ENCODE peak calls at places on chromosome 2, in five cellular contexts. M is kidney tubule cell, P is ELR, Q is NCI-H1105, I is RKO. F is an unnamed sample.

GRCh38 chr2:182020319-182021055 is 34.8 kb downstream of the PPP1R1C start:
- DNase-seq in M (no peak), I (no peak), P (peak; percentile 37), Q (no peak), F (peak; percentile 78)

GRCh38 chr2:163646659-163647058 is 89.1 kb downstream of the FIGN start:
- DNase-seq in M (no peak), P (no peak), Q (peak; percentile 78), I (no peak), F (peak; percentile 93)

GRCh38 chr2:177812713-177813396 is 259.7 kb downstream of the PDE11A start:
- DNase-seq in Q (no peak), I (peak; percentile 3), M (no peak), P (peak; percentile 3), F (no peak)

GRCh38 chr2:127572841-127573240 is 37.4 kb downstream of the MYO7B start:
- DNase-seq in I (no peak), P (no peak), M (no peak), Q (no peak), F (no peak)

GRCh38 chr2:161580426-161580825 is 43.8 kb upstream of the SLC4A10 start:
- DNase-seq in M (no peak), I (no peak), P (no peak), Q (no peak), F (no peak)

GRCh38 chr2:27803046-27803445 is 31.5 kb downstream of the MRPL33 start:
- DNase-seq in I (no peak), P (no peak), Q (no peak), M (no peak), F (no peak)

GRCh38 chr2:131034122-131035051 is 58.9 kb downstream of the FAM168B start:
- DNase-seq in P (peak; percentile 26), I (no peak), Q (peak; percentile 26), M (peak; percentile 6), F (no peak)

GRCh38 chr2:219987830-219988229 is 360.4 kb downstream of the SLC4A3 start:
- DNase-seq in M (peak; percentile 89), P (peak; percentile 95), I (peak; percentile 72), Q (no peak), F (no peak)

GRCh38 chr2:170554278-170554955 is 160.7 kb upstream of the SP5 start:
- DNase-seq in Q (no peak), M (peak; percentile 79), P (peak; percentile 5), I (no peak), F (no peak)

GRCh38 chr2:157190151-157190550 is 67.4 kb upstream of the GALNT5 start:
- DNase-seq in P (peak; percentile 94), I (no peak), M (peak; percentile 70), Q (no peak), F (no peak)

GRCh38 chr2:9852881-9853280 is 9.6 kb downstream of the TAF1B start:
- DNase-seq in P (no peak), I (no peak), Q (no peak), M (no peak), F (no peak)

F was measured in NCI-H1436.